ENCODE peak calls at places on chromosome 9, in five cellular contexts. One of them, this sample, is unnamed.

GRCh38 chr9:128078504-128079434 is 10.7 kb downstream of the SLC25A25 start:
- ATAC-seq in omental fat pad: no peak
- ATAC-seq in activated CD8-positive, alpha-beta memory T cell treated with anti-CD3 and anti-CD28 coated beads, Interleukin-2, amount 10 ng/mL, durations not matched to agents 7 days and 5 days: peak
- ATAC-seq in stimulated activated effector memory CD8-positive, alpha-beta T cell treated with anti-CD3 and anti-CD28 coated beads, Interleukin-12 subunit alpha, Interleukin-12 subunit beta, amount 100 ng/mL, for 72 hours: no peak
- ATAC-seq in left cardiac atrium: peak
- ATAC-seq in this sample: no peak

GRCh38 chr9:123033864-123034598 is 564 bp downstream of the GPR21 start:
- ATAC-seq in omental fat pad: peak
- ATAC-seq in left cardiac atrium: peak
- ATAC-seq in activated CD8-positive, alpha-beta memory T cell treated with anti-CD3 and anti-CD28 coated beads, Interleukin-2, amount 10 ng/mL, durations not matched to agents 7 days and 5 days: no peak
- ATAC-seq in stimulated activated effector memory CD8-positive, alpha-beta T cell treated with anti-CD3 and anti-CD28 coated beads, Interleukin-12 subunit alpha, Interleukin-12 subunit beta, amount 100 ng/mL, for 72 hours: no peak
- ATAC-seq in this sample: peak

GRCh38 chr9:18947772-18948391 is 85.1 kb downstream of the SAXO1 start:
- ATAC-seq in omental fat pad: peak
- ATAC-seq in left cardiac atrium: peak
- ATAC-seq in stimulated activated effector memory CD8-positive, alpha-beta T cell treated with anti-CD3 and anti-CD28 coated beads, Interleukin-12 subunit alpha, Interleukin-12 subunit beta, amount 100 ng/mL, for 72 hours: peak
- ATAC-seq in activated CD8-positive, alpha-beta memory T cell treated with anti-CD3 and anti-CD28 coated beads, Interleukin-2, amount 10 ng/mL, durations not matched to agents 7 days and 5 days: no peak
- ATAC-seq in this sample: peak

GRCh38 chr9:137836151-137836830 is 41.3 kb upstream of the CACNA1B start:
- ATAC-seq in left cardiac atrium: no peak
- ATAC-seq in activated CD8-positive, alpha-beta memory T cell treated with anti-CD3 and anti-CD28 coated beads, Interleukin-2, amount 10 ng/mL, durations not matched to agents 7 days and 5 days: no peak
- ATAC-seq in omental fat pad: no peak
- ATAC-seq in stimulated activated effector memory CD8-positive, alpha-beta T cell treated with anti-CD3 and anti-CD28 coated beads, Interleukin-12 subunit alpha, Interleukin-12 subunit beta, amount 100 ng/mL, for 72 hours: no peak
- ATAC-seq in this sample: no peak

GRCh38 chr9:91316093-91316492 is 45.6 kb downstream of the AUH start:
- ATAC-seq in left cardiac atrium: no peak
- ATAC-seq in stimulated activated effector memory CD8-positive, alpha-beta T cell treated with anti-CD3 and anti-CD28 coated beads, Interleukin-12 subunit alpha, Interleukin-12 subunit beta, amount 100 ng/mL, for 72 hours: no peak
- ATAC-seq in activated CD8-positive, alpha-beta memory T cell treated with anti-CD3 and anti-CD28 coated beads, Interleukin-2, amount 10 ng/mL, durations not matched to agents 7 days and 5 days: no peak
- ATAC-seq in omental fat pad: no peak
- ATAC-seq in this sample: no peak

GRCh38 chr9:6079386-6079785 is 64.0 kb upstream of the RANBP6 start:
- ATAC-seq in stimulated activated effector memory CD8-positive, alpha-beta T cell treated with anti-CD3 and anti-CD28 coated beads, Interleukin-12 subunit alpha, Interleukin-12 subunit beta, amount 100 ng/mL, for 72 hours: no peak
- ATAC-seq in activated CD8-positive, alpha-beta memory T cell treated with anti-CD3 and anti-CD28 coated beads, Interleukin-2, amount 10 ng/mL, durations not matched to agents 7 days and 5 days: no peak
- ATAC-seq in left cardiac atrium: no peak
- ATAC-seq in omental fat pad: no peak
- ATAC-seq in this sample: no peak

GRCh38 chr9:97394881-97395280 is 17.0 kb upstream of the TDRD7 start:
- ATAC-seq in left cardiac atrium: no peak
- ATAC-seq in activated CD8-positive, alpha-beta memory T cell treated with anti-CD3 and anti-CD28 coated beads, Interleukin-2, amount 10 ng/mL, durations not matched to agents 7 days and 5 days: no peak
- ATAC-seq in omental fat pad: no peak
- ATAC-seq in stimulated activated effector memory CD8-positive, alpha-beta T cell treated with anti-CD3 and anti-CD28 coated beads, Interleukin-12 subunit alpha, Interleukin-12 subunit beta, amount 100 ng/mL, for 72 hours: no peak
- ATAC-seq in this sample: no peak

GRCh38 chr9:76987594-76988200 is 31.8 kb upstream of the FOXB2 start:
- ATAC-seq in activated CD8-positive, alpha-beta memory T cell treated with anti-CD3 and anti-CD28 coated beads, Interleukin-2, amount 10 ng/mL, durations not matched to agents 7 days and 5 days: no peak
- ATAC-seq in omental fat pad: no peak
- ATAC-seq in stimulated activated effector memory CD8-positive, alpha-beta T cell treated with anti-CD3 and anti-CD28 coated beads, Interleukin-12 subunit alpha, Interleukin-12 subunit beta, amount 100 ng/mL, for 72 hours: no peak
- ATAC-seq in left cardiac atrium: peak
- ATAC-seq in this sample: no peak

GRCh38 chr9:696332-697090 is 145.0 kb upstream of the DMRT1 start:
- ATAC-seq in activated CD8-positive, alpha-beta memory T cell treated with anti-CD3 and anti-CD28 coated beads, Interleukin-2, amount 10 ng/mL, durations not matched to agents 7 days and 5 days: no peak
- ATAC-seq in left cardiac atrium: peak
- ATAC-seq in omental fat pad: peak
- ATAC-seq in stimulated activated effector memory CD8-positive, alpha-beta T cell treated with anti-CD3 and anti-CD28 coated beads, Interleukin-12 subunit alpha, Interleukin-12 subunit beta, amount 100 ng/mL, for 72 hours: no peak
- ATAC-seq in this sample: peak

GRCh38 chr9:16133032-16133431 is 580.2 kb downstream of the CCDC171 start:
- ATAC-seq in left cardiac atrium: no peak
- ATAC-seq in stimulated activated effector memory CD8-positive, alpha-beta T cell treated with anti-CD3 and anti-CD28 coated beads, Interleukin-12 subunit alpha, Interleukin-12 subunit beta, amount 100 ng/mL, for 72 hours: no peak
- ATAC-seq in activated CD8-positive, alpha-beta memory T cell treated with anti-CD3 and anti-CD28 coated beads, Interleukin-2, amount 10 ng/mL, durations not matched to agents 7 days and 5 days: no peak
- ATAC-seq in omental fat pad: no peak
- ATAC-seq in this sample: no peak

GRCh38 chr9:85200726-85201402 is 531.3 kb downstream of the NTRK2 start:
- ATAC-seq in stimulated activated effector memory CD8-positive, alpha-beta T cell treated with anti-CD3 and anti-CD28 coated beads, Interleukin-12 subunit alpha, Interleukin-12 subunit beta, amount 100 ng/mL, for 72 hours: no peak
- ATAC-seq in left cardiac atrium: peak
- ATAC-seq in activated CD8-positive, alpha-beta memory T cell treated with anti-CD3 and anti-CD28 coated beads, Interleukin-2, amount 10 ng/mL, durations not matched to agents 7 days and 5 days: no peak
- ATAC-seq in omental fat pad: no peak
- ATAC-seq in this sample: no peak

GRCh38 chr9:5786370-5787127 is 46.4 kb downstream of the ERMP1 start:
- ATAC-seq in omental fat pad: no peak
- ATAC-seq in activated CD8-positive, alpha-beta memory T cell treated with anti-CD3 and anti-CD28 coated beads, Interleukin-2, amount 10 ng/mL, durations not matched to agents 7 days and 5 days: no peak
- ATAC-seq in left cardiac atrium: peak
- ATAC-seq in stimulated activated effector memory CD8-positive, alpha-beta T cell treated with anti-CD3 and anti-CD28 coated beads, Interleukin-12 subunit alpha, Interleukin-12 subunit beta, amount 100 ng/mL, for 72 hours: no peak
- ATAC-seq in this sample: no peak

GRCh38 chr9:34254966-34255825 is 73.9 kb downstream of the KIF24 start:
- ATAC-seq in activated CD8-positive, alpha-beta memory T cell treated with anti-CD3 and anti-CD28 coated beads, Interleukin-2, amount 10 ng/mL, durations not matched to agents 7 days and 5 days: no peak
- ATAC-seq in left cardiac atrium: peak
- ATAC-seq in stimulated activated effector memory CD8-positive, alpha-beta T cell treated with anti-CD3 and anti-CD28 coated beads, Interleukin-12 subunit alpha, Interleukin-12 subunit beta, amount 100 ng/mL, for 72 hours: no peak
- ATAC-seq in omental fat pad: peak
- ATAC-seq in this sample: peak

This sample was measured in gastroesophageal sphincter.